ENCODE peak calls at places on chromosomes 1 and 21, in ten cellular contexts. C, P, Y, U, O, J, V, K, A and D are unnamed samples.

GRCh38 chr1:3918966-3919611 is 19.0 kb upstream of the C1orf174 start:
- DNase-seq in O (no peak), P (no peak), K (no peak), C (no peak), A (no peak), V (no peak), U (peak; percentile 19), Y (no peak), J (no peak), D (no peak)

GRCh38 chr1:55050283-55050682 is 10.9 kb downstream of the PCSK9 start:
- DNase-seq in V (no peak), K (no peak), A (no peak), O (peak; percentile 62), P (no peak), U (no peak), J (no peak), Y (no peak), C (no peak), D (no peak)

GRCh38 chr21:33259428-33259827 is 6.7 kb upstream of the IL10RB start:
- DNase-seq in J (no peak), V (no peak), P (no peak), K (no peak), A (no peak), Y (no peak), U (no peak), C (peak; percentile 70), O (peak; percentile 60), D (no peak)

GRCh38 chr1:36358514-36359084 is 27.1 kb downstream of the STK40 start:
- DNase-seq in O (no peak), J (no peak), P (no peak), U (no peak), C (no peak), A (no peak), K (no peak), Y (no peak), V (no peak), D (no peak)

GRCh38 chr21:23936991-23937390 is 1670.3 kb downstream of the MRPL39 start:
- DNase-seq in Y (no peak), K (no peak), A (no peak), U (no peak), C (no peak), P (no peak), V (no peak), O (no peak), J (no peak), D (no peak)

GRCh38 chr1:41386190-41386518 is 24.9 kb downstream of the FOXO6 start:
- DNase-seq in O (no peak), P (no peak), C (no peak), J (no peak), A (no peak), K (no peak), V (no peak), U (no peak), Y (no peak), D (no peak)

GRCh38 chr1:165497444-165498013 is 46.3 kb upstream of the LRRC52 start:
- DNase-seq in K (no peak), U (no peak), A (no peak), J (no peak), C (no peak), V (no peak), O (no peak), P (no peak), Y (no peak), D (no peak)

GRCh38 chr1:225855503-225856285 is 26.5 kb downstream of the TMEM63A start:
- DNase-seq in C (no peak), U (peak; percentile 22), O (no peak), Y (no peak), V (no peak), K (no peak), P (no peak), A (no peak), J (no peak), D (no peak)

GRCh38 chr1:43253876-43254275 is 15.9 kb upstream of the TMEM125 start:
- DNase-seq in U (no peak), V (no peak), J (no peak), C (no peak), O (no peak), P (no peak), A (no peak), Y (no peak), K (no peak), D (no peak)